ENCODE peak calls at places on chromosome 5, in seven cellular contexts. Q is psoas muscle, F is neural crest cell, V is upper lobe of left lung, T is fibroblast of pulmonary artery, M is cardiac fibroblast, I is Calu3. Z is an unnamed sample.

GRCh38 chr5:40557486-40557885 is 122.2 kb upstream of the PTGER4 start:
- DNase-seq in Q (no peak), F (no peak), V (no peak), T (no peak), M (no peak), I (no peak), Z (no peak)

GRCh38 chr5:1521671-1522600 is 1.8 kb downstream of the LPCAT1 start:
- DNase-seq in Q (peak; percentile 27), F (no peak), V (peak; percentile 27), T (peak; percentile 70), M (peak; percentile 71), I (no peak), Z (peak; percentile 16)

GRCh38 chr5:123636006-123636405 is 124.0 kb downstream of the CSNK1G3 start:
- DNase-seq in Q (no peak), F (no peak), V (no peak), T (no peak), M (no peak), I (no peak), Z (no peak)

GRCh38 chr5:172707285-172708182 is 63.5 kb downstream of the DUSP1 start:
- DNase-seq in Q (no peak), F (peak; percentile 32), V (no peak), T (peak; percentile 79), M (peak; percentile 76), I (peak; percentile 77), Z (no peak)

GRCh38 chr5:180648658-180649296 is 623 bp downstream of the FLT4 start:
- DNase-seq in Q (no peak), F (peak; percentile 60), V (no peak), T (no peak), M (no peak), I (no peak), Z (no peak)

GRCh38 chr5:73793911-73794310 is 167.9 kb downstream of the ARHGEF28 start:
- DNase-seq in Q (no peak), F (no peak), V (no peak), T (peak; percentile 45), M (peak; percentile 24), I (no peak), Z (no peak)

GRCh38 chr5:133147815-133148634 is 96.2 kb downstream of the HSPA4 start:
- DNase-seq in Q (no peak), F (no peak), V (no peak), T (peak; percentile 3), M (no peak), I (no peak), Z (no peak)

GRCh38 chr5:1002836-1003235 is 5.8 kb upstream of the NKD2 start:
- DNase-seq in Q (no peak), F (no peak), V (no peak), T (no peak), M (no peak), I (no peak), Z (no peak)

GRCh38 chr5:113682497-113683136 is 169.1 kb downstream of the YTHDC2 start:
- DNase-seq in Q (no peak), F (no peak), V (no peak), T (peak; percentile 4), M (peak; percentile 13), I (no peak), Z (no peak)

GRCh38 chr5:1130218-1130946 is 18.5 kb upstream of the SLC12A7 start:
- DNase-seq in Q (no peak), F (no peak), V (peak; percentile 73), T (no peak), M (no peak), I (peak; percentile 85), Z (no peak)

DNA sequence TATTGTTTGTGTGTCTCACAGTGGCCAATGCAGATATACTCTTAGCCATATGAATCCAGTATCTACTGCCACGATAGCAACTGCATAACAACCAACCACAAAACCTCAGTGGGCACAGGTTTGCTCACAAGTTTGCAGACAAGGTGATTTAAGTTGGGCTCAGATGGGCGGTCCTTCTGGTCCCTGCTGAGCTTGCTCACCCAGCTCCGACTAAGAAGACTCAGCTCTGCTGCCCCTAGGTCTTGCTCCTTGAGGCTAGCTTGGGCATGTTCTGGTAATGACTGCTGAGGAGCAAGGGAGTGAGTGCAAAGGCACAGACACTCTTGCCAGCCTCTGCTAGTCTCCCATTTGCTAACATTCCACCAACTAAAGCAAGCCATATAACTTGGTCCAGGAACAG is 52.6 kb downstream of the MTX3 start:
- DNase-seq in Q (no peak), F (no peak), V (no peak), T (no peak), M (no peak), I (no peak), Z (no peak)
- TF ChIP-seq CTCF in Q (no peak), F (no peak), V (no peak), T (no peak), M (no peak), I (no peak), Z (no peak)

GRCh38 chr5:96733771-96734498 is 71.8 kb downstream of the CAST start:
- DNase-seq in Q (no peak), F (no peak), V (peak; percentile 79), T (no peak), M (no peak), I (peak; percentile 87), Z (no peak)

GRCh38 chr5:96726802-96727201 is 64.6 kb downstream of the CAST start:
- DNase-seq in Q (no peak), F (no peak), V (no peak), T (no peak), M (no peak), I (no peak), Z (no peak)

GRCh38 chr5:96734871-96735325 is 72.7 kb downstream of the CAST start:
- DNase-seq in Q (no peak), F (no peak), V (no peak), T (peak; percentile 76), M (peak; percentile 70), I (no peak), Z (no peak)

GRCh38 chr5:96725257-96725656 is 63.1 kb downstream of the CAST start:
- DNase-seq in Q (no peak), F (no peak), V (no peak), T (no peak), M (no peak), I (no peak), Z (no peak)

DNA sequence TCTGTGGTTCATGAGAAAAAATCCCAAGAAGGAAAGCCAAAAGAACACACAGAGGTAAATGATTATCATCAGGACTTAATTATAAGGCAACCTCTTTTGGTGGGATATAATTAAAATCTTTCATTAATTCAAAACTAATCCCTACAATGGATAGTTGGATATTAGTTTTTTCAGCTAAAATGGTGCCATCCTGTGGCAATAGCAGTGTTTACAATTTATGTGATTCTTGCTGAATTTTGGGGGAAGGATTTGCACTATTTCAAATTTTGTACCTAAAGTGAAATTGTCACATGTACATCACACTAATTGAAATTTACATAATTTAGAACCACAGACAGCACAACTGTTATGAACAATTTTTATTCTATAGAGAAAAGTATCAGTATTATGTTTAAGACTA is 67.0 kb downstream of the CAST start:
- DNase-seq in Q (no peak), F (no peak), V (no peak), T (no peak), M (peak; percentile 29), I (no peak), Z (no peak)
- TF ChIP-seq CTCF in Q (peak; percentile 12), F (peak; percentile 46), V (no peak), T (peak; percentile 36), M (peak; percentile 5), I (no peak), Z (no peak)

GRCh38 chr5:145787996-145788395 is 47.1 kb downstream of the PRELID2 start:
- DNase-seq in Q (no peak), F (no peak), V (no peak), T (no peak), M (peak; percentile 15), I (no peak), Z (no peak)

GRCh38 chr5:145793574-145793973 is 41.6 kb downstream of the PRELID2 start:
- DNase-seq in Q (no peak), F (no peak), V (no peak), T (no peak), M (no peak), I (no peak), Z (no peak)

GRCh38 chr5:145792840-145793239 is 42.3 kb downstream of the PRELID2 start:
- DNase-seq in Q (no peak), F (no peak), V (no peak), T (no peak), M (no peak), I (no peak), Z (no peak)

GRCh38 chr5:145787507-145787906 is 47.6 kb downstream of the PRELID2 start:
- DNase-seq in Q (no peak), F (no peak), V (no peak), T (no peak), M (no peak), I (no peak), Z (no peak)

DNA sequence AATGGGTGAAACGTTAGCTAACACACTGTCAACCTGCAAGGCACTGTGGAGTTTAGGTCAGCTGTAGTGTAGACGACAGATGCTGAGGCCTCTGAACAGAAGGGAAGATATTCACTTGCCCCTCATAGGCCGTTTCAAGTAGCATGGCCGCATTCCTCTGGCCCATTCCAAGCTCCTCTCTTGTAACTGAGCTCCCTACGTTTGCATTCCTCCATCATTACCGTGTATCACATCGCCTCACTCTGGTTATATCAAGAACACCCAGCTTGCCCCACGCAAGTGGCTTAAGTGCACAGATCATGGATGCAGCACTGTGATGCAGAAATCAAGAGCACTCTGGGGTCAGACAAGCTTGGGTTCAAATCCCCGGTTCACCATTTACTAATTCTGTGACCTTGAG is 43.3 kb downstream of the PRELID2 start:
- DNase-seq in Q (no peak), F (no peak), V (no peak), T (no peak), M (no peak), I (no peak), Z (no peak)
- TF ChIP-seq CTCF in Q (no peak), F (no peak), V (no peak), T (no peak), M (no peak), I (no peak), Z (no peak)

GRCh38 chr5:142108432-142109355 is at the start of gene NDFIP1:
- DNase-seq in Q (peak; percentile 87), F (peak; percentile 71), V (peak; percentile 92), T (peak; percentile 77), M (peak; percentile 86), I (peak; percentile 94), Z (peak; percentile 84)
- TF ChIP-seq CTCF in Q (no peak), F (peak; percentile 14), V (peak; percentile 16), T (no peak), M (no peak), I (no peak), Z (no peak)